ENCODE peak calls at places on chromosomes 3 and 15, in eight cellular contexts. B is H7, U is HT1080, G is neuronal stem cell, S is choroid plexus epithelial cell, C is left cardiac atrium, X is germinal center, J is GM19239. W is an unnamed sample.

GRCh38 chr15:56765252-56765651 is 31.9 kb upstream of the ZNF280D start:
- DNase-seq in S (peak; percentile 83), J (no peak), B (no peak), C (no peak), X (no peak), G (no peak), U (peak; percentile 74), W (no peak)

GRCh38 chr3:17820275-17820674 is 77.8 kb upstream of the TBC1D5 start:
- DNase-seq in G (no peak), S (no peak), J (no peak), B (no peak), C (no peak), U (no peak), X (no peak), W (no peak)

GRCh38 chr15:96428742-96429141 is 98.2 kb downstream of the NR2F2 start:
- DNase-seq in C (no peak), X (no peak), S (peak; percentile 93), U (peak; percentile 92), J (no peak), B (no peak), G (no peak), W (peak; percentile 64)

GRCh38 chr15:77841376-77841775 is 208.7 kb upstream of the LINGO1 start:
- DNase-seq in S (no peak), J (no peak), B (no peak), X (no peak), C (no peak), U (no peak), G (no peak), W (no peak)

GRCh38 chr3:190036631-190037030 is 84.1 kb downstream of the P3H2 start:
- DNase-seq in J (no peak), B (no peak), G (no peak), S (peak; percentile 72), X (no peak), U (no peak), C (no peak), W (peak; percentile 31)

GRCh38 chr3:99934984-99935797 is 117.5 kb downstream of the CMSS1 start:
- DNase-seq in J (no peak), X (no peak), U (no peak), G (no peak), S (peak; percentile 58), B (peak; percentile 19), C (no peak), W (no peak)

GRCh38 chr3:157313186-157313585 is 123.5 kb upstream of the PTX3 start:
- DNase-seq in G (no peak), S (no peak), B (no peak), X (no peak), J (no peak), U (no peak), C (no peak), W (no peak)

GRCh38 chr3:107752202-107752990 is 229.6 kb downstream of the BBX start:
- DNase-seq in X (no peak), U (peak; percentile 48), C (no peak), G (no peak), J (no peak), B (no peak), S (peak; percentile 68), W (peak; percentile 21)

GRCh38 chr3:36697397-36698001 is 66.9 kb downstream of the DCLK3 start:
- DNase-seq in C (no peak), X (no peak), G (no peak), B (no peak), S (peak; percentile 14), U (peak; percentile 15), J (no peak), W (no peak)

GRCh38 chr3:22263042-22263441 is 512.0 kb upstream of the ZNF385D start:
- DNase-seq in B (no peak), C (no peak), J (no peak), S (peak; percentile 82), X (no peak), G (no peak), U (peak; percentile 87), W (peak; percentile 50)

GRCh38 chr3:136942796-136943195 is 15.0 kb upstream of the IL20RB start:
- DNase-seq in S (no peak), U (no peak), X (no peak), G (no peak), C (no peak), B (no peak), J (no peak), W (no peak)

GRCh38 chr15:58760385-58761009 is 10.6 kb upstream of the MINDY2 start:
- DNase-seq in B (no peak), S (no peak), G (no peak), X (no peak), U (no peak), C (no peak), J (no peak), W (no peak)

GRCh38 chr15:90219421-90220141 is 14.2 kb downstream of the CIB1 start:
- DNase-seq in G (peak; percentile 36), S (no peak), C (no peak), B (peak; percentile 96), J (no peak), U (no peak), X (peak; percentile 79), W (no peak)

GRCh38 chr3:114333180-114333922 is 39.5 kb downstream of the TIGIT start:
- DNase-seq in B (no peak), X (no peak), U (no peak), C (no peak), J (no peak), S (peak; percentile 6), G (no peak), W (no peak)

GRCh38 chr3:125602752-125603649 is 7.7 kb upstream of the OSBPL11 start:
- DNase-seq in X (no peak), S (peak; percentile 46), G (no peak), C (no peak), J (no peak), U (peak; percentile 87), B (no peak), W (peak; percentile 92)

GRCh38 chr3:77686560-77686959 is 646.7 kb downstream of the ROBO2 start:
- DNase-seq in B (no peak), S (peak; percentile 4), U (no peak), J (no peak), X (no peak), G (no peak), C (no peak), W (no peak)

W was measured in RKO.